ENCODE peak calls at places on chromosomes 5 and 9, in seven cellular contexts. W is heart right ventricle; D is CD8-positive, alpha-beta T cell; F is tibial nerve; K is osteoblast; U is SJSA1; H is uterus. V is an unnamed sample. For H3K9me3, the result is how much of the 10 kb centered on the place peaks cover.

GRCh38 chr9:113152699-113153098 is 1.9 kb downstream of the SLC31A2 start:
- DNase-seq in K (no peak), D (no peak), U (no peak), F (no peak), W (no peak), H (no peak), V (no peak)

GRCh38 chr5:51226420-51226735 is 156.9 kb upstream of the ISL1 start:
- DNase-seq in D (no peak), W (no peak), H (no peak), K (no peak), F (no peak), U (no peak), V (no peak)

GRCh38 chr9:128215491-128216404 is 12.6 kb downstream of the DNM1 start:
- DNase-seq in F (no peak), U (peak), W (no peak), H (peak), D (no peak), K (peak), V (no peak)

GRCh38 chr9:86598411-86599239 is 244.4 kb upstream of the TUT7 start:
- DNase-seq in W (no peak), D (no peak), K (no peak), F (no peak), U (no peak), H (no peak), V (no peak)

GRCh38 chr5:35618791-35619190 is 1.1 kb downstream of the SPEF2 start:
- DNase-seq in D (no peak), K (peak), H (no peak), W (no peak), F (no peak), U (no peak), V (no peak)

GRCh38 chr9:116674210-116674980 is 12.7 kb upstream of the TRIM32 start:
- DNase-seq in K (no peak), F (no peak), W (no peak), U (no peak), D (no peak), H (no peak), V (no peak)

GRCh38 chr5:79205965-79206364 is 30.0 kb upstream of the JMY start:
- DNase-seq in H (no peak), F (no peak), K (no peak), W (no peak), U (no peak), D (no peak), V (no peak)

GRCh38 chr5:122154491-122154890 is 25.1 kb downstream of the ZNF474 start:
- DNase-seq in U (no peak), K (no peak), H (no peak), F (no peak), W (no peak), D (no peak), V (no peak)

GRCh38 chr5:169956756-169957155 is 23.5 kb downstream of the INSYN2B start:
- DNase-seq in U (no peak), K (no peak), D (no peak), H (no peak), F (no peak), W (no peak), V (no peak)

GRCh38 chr9:110140276-110140675 is 67.7 kb downstream of the C9orf152 start:
- DNase-seq in W (no peak), D (no peak), H (no peak), K (no peak), U (no peak), F (no peak), V (no peak)

GRCh38 chr5:56561-57290 is 35.2 kb upstream of the PLEKHG4B start:
- DNase-seq in H (no peak), U (no peak), D (no peak), W (no peak), K (peak), F (no peak), V (no peak)

GRCh38 chr5:15611008-15611407 is 111.0 kb downstream of the FBXL7 start:
- DNase-seq in W (no peak), H (no peak), U (no peak), K (no peak), F (no peak), D (no peak), V (no peak)
- H3K9me3 ChIP-seq in W (under half), H (under half), U (under half), K (under half), F (under half), D (under half), V (under half)

DNA sequence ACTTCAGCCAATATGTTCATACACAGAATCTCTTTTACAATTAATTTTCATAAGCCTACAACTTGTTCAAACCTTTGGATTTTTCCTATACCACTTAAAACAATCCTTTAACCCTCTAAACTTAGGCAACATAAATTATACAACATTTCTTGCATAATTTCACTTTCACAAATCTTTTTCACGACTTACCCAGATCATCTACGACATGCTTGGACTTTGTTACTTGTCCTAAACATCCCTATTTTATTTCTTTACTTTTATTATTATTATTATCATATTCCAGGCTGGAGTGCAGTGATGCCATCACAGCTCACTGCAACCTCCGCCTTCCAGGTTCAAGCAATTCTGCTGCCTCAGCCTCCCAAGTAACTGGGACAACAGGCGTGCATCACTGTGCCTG is 68.0 kb downstream of the CACNA1B start:
- DNase-seq in U (no peak), W (no peak), F (no peak), H (no peak), D (no peak), K (no peak), V (no peak)
- H3K9me3 ChIP-seq in U (under half), W (under half), F (under half), H (under half), D (under half), K (under half), V (under half)

GRCh38 chr5:45750574-45750973 is 54.4 kb upstream of the HCN1 start:
- DNase-seq in D (no peak), F (no peak), U (no peak), H (no peak), W (no peak), K (no peak), V (no peak)
- H3K9me3 ChIP-seq in D (under half), F (under half), U (under half), H (under half), W (under half), K (under half), V (under half)

DNA sequence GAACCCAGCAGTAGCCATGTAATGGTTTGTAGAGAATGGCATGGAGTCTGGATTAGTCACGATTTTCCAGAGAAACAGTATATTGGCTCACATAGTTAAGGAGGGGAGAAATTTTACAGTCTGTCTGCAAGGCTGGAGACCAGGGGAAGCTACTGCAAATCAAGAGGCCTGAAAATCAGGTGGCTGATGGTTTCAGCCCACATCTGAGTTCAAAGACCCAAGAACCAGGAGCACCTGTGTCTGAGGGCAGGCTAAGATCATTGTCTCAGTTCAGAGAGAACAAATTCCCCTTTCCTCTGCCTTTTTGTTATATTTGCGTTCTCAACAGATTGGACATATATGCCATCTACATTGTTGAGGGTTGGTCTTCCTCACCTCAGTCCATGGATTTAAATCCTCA is 207.5 kb upstream of the IRX2 start:
- DNase-seq in K (no peak), D (no peak), U (no peak), H (no peak), W (no peak), F (no peak), V (no peak)
- H3K9me3 ChIP-seq in K (under half), D (under half), U (under half), H (under half), W (under half), F (under half), V (under half)

GRCh38 chr5:63032343-63032742 is 453.7 kb downstream of the LRRC70 start:
- DNase-seq in F (no peak), W (no peak), K (no peak), U (no peak), D (no peak), H (no peak), V (no peak)
- H3K9me3 ChIP-seq in F (under half), W (under half), K (under half), U (under half), D (under half), H (under half), V (under half)

DNA sequence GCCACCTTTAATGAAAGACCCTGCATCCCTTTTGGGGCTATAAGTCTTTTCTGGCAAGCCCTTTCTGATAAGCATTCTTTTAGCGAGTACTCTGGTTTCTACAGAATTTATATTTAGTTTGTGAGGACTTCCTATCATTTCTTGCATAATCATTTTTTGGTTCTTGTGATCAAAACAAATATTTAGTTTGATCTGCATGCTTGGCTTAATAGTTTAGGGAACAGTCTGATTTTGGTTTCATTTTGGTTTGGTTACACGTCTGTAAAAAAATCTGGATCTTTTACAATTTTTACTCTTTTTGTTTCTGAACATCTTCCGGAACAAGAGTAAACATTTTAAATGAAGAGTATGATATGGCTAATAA is 1074.4 kb downstream of the CDH9 start:
- DNase-seq in H (no peak), K (no peak), W (no peak), U (no peak), F (no peak), D (no peak), V (no peak)
- H3K9me3 ChIP-seq in H (under half), K (under half), W (under half), U (under half), F (under half), D (under half), V (under half)

DNA sequence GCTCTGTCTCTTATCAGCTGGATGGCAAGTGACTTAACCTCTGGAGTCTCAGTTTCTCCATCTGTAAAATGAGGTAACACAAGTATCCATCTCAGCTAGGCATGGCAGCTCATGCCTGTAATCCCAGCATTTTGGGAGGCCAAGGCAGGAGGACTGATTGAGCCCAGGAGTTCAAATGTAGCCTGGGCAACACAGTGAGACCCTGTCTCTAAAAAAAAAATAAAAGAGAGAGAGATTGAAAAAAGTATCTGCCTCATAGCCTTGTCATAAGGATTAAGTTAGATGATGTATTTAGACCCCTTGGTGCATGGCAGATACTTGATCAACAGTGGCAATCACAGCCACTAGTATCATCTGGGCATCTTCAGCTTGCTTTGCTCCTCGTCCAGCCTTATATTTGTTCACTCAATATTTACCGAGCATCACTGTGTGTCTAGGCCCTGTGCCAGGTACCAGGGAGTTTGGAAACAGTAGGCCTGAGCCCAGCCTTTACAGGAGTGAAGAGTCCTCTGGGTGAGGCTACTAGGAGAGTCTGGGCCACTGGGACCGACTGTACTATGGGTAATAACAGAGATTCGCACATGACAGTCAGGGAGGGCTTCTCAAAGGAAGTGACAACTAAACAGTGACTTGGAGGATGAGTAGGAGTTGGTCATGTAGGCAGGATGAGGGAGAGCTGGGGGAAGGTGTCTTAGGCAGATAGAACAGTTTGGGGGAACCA is 34.2 kb downstream of the CORO2A start:
- DNase-seq in W (no peak), U (no peak), D (no peak), F (no peak), H (no peak), K (peak), V (no peak)
- H3K9me3 ChIP-seq in W (under half), U (under half), D (under half), F (under half), H (under half), K (under half), V (under half)

DNA sequence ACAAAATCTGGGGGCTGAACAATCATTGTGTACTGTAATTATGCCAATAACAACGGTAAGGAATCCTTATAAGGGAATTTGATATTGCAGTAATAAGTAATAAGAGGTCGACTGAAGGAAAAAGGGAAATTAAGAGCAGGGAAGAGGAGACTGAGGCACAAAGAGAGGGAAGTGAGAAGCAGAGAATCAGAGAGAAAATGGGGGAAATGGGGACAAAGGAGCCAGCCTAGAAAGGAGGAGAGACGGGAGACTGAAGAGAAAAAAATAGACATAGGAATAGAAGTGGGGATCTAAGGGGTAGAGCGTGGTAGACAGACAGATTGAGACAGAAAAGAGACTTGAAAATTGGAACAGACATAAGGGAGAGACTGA is 518 bp upstream of the ZNF300 start:
- DNase-seq in K (no peak), W (no peak), H (no peak), U (no peak), F (no peak), D (no peak), V (no peak)
- H3K9me3 ChIP-seq in K (under half), W (under half), H (under half), U (under half), F (under half), D (under half), V (under half)

GRCh38 chr9:126361810-126362238 is 35.2 kb downstream of the MVB12B start:
- DNase-seq in U (no peak), H (no peak), W (no peak), D (no peak), F (no peak), K (no peak), V (no peak)

GRCh38 chr9:126357074-126357473 is 30.4 kb downstream of the MVB12B start:
- DNase-seq in U (no peak), F (no peak), W (no peak), K (no peak), H (no peak), D (no peak), V (no peak)

GRCh38 chr9:126363250-126363649 is 36.6 kb downstream of the MVB12B start:
- DNase-seq in K (no peak), W (no peak), F (no peak), H (no peak), D (no peak), U (no peak), V (no peak)

GRCh38 chr9:126363847-126364671 is 37.4 kb downstream of the MVB12B start:
- DNase-seq in H (no peak), K (peak), W (no peak), F (no peak), D (no peak), U (peak), V (no peak)

DNA sequence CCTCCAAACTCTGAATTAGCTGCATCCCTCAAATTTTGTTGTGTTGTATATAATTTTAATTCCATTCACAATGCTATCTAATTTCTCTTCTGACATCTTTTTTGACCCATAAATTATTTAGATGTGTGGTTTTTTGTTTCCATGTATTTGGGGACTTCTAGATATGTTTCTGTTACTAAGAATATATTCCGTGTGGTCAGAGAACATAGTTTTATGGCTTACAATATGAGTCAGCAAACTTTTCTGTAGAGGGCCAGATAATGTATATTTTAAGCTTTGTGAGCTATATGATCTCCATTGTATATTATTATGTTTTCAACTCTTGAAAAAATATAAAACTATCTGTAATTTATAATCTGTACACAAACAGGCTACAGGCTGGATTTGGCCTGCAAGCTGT is 33.4 kb downstream of the MVB12B start:
- DNase-seq in H (no peak), F (no peak), K (no peak), W (no peak), U (no peak), D (no peak), V (no peak)
- H3K9me3 ChIP-seq in H (under half), F (under half), K (under half), W (under half), U (under half), D (under half), V (under half)